ENCODE peak calls at places on chromosomes 13 and 19, in four cellular contexts. One of them, this sample, is unnamed.
A peak's percentile ranks its signal among the peaks of the same experiment; 100 is the strongest.

GRCh38 chr13:27857271-27857670 is 62.5 kb upstream of the PDX1 start:
- DNase-seq in iris pigment epithelial cell: no peak
- DNase-seq in A172: no peak
- DNase-seq in Calu3: no peak
- DNase-seq in this sample: no peak

GRCh38 chr19:34347561-34348165 is 17.3 kb upstream of the GPI start:
- DNase-seq in iris pigment epithelial cell: no peak
- DNase-seq in A172: no peak
- DNase-seq in Calu3: no peak
- DNase-seq in this sample: no peak

GRCh38 chr19:14248578-14249011 is 42.6 kb upstream of the ADGRL1 start:
- DNase-seq in iris pigment epithelial cell: peak; percentile 14
- DNase-seq in A172: no peak
- DNase-seq in Calu3: no peak
- DNase-seq in this sample: no peak

GRCh38 chr13:44989941-44990340 is 603 bp downstream of the GPALPP1 start:
- DNase-seq in iris pigment epithelial cell: peak; percentile 11
- DNase-seq in A172: no peak
- DNase-seq in Calu3: no peak
- DNase-seq in this sample: peak; percentile 6

GRCh38 chr19:37309834-37310575 is 60.9 kb upstream of the ZNF527 start:
- DNase-seq in iris pigment epithelial cell: no peak
- DNase-seq in A172: no peak
- DNase-seq in Calu3: no peak
- DNase-seq in this sample: no peak

GRCh38 chr13:26942184-26942583 is 181.6 kb upstream of the GPR12 start:
- DNase-seq in iris pigment epithelial cell: no peak
- DNase-seq in A172: no peak
- DNase-seq in Calu3: no peak
- DNase-seq in this sample: no peak

GRCh38 chr19:10567696-10568443 is 909 bp downstream of the CDKN2D start:
- DNase-seq in iris pigment epithelial cell: no peak
- DNase-seq in A172: peak; percentile 24
- DNase-seq in Calu3: no peak
- DNase-seq in this sample: no peak

GRCh38 chr13:76646946-76647345 is 239.3 kb downstream of the KCTD12 start:
- DNase-seq in iris pigment epithelial cell: no peak
- DNase-seq in A172: no peak
- DNase-seq in Calu3: no peak
- DNase-seq in this sample: no peak

GRCh38 chr13:111049791-111050538 is 65.1 kb upstream of the ARHGEF7 start:
- DNase-seq in iris pigment epithelial cell: no peak
- DNase-seq in A172: peak; percentile 67
- DNase-seq in Calu3: peak; percentile 20
- DNase-seq in this sample: peak; percentile 32

This sample was measured in PC-9.